ENCODE peak calls at places on chromosome 1, in six cellular contexts. One of them, this sample, is unnamed.

GRCh38 chr1:204419064-204419403 is 7.4 kb upstream of the PPP1R15B start:
- DNase-seq in fibroblast of pulmonary artery: no peak
- DNase-seq in transverse colon: no peak
- DNase-seq in neural progenitor cell: no peak
- DNase-seq in fibroblast of lung: no peak
- DNase-seq in AG10803: peak; percentile 68
- DNase-seq in this sample: no peak

GRCh38 chr1:5748286-5749225 is 243.7 kb downstream of the NPHP4 start:
- DNase-seq in fibroblast of pulmonary artery: no peak
- DNase-seq in transverse colon: no peak
- DNase-seq in neural progenitor cell: no peak
- DNase-seq in fibroblast of lung: no peak
- DNase-seq in AG10803: no peak
- DNase-seq in this sample: no peak

GRCh38 chr1:203306970-203307541 is 1.7 kb downstream of the BTG2 start:
- DNase-seq in fibroblast of pulmonary artery: no peak
- DNase-seq in transverse colon: peak; percentile 64
- DNase-seq in neural progenitor cell: peak; percentile 26
- DNase-seq in fibroblast of lung: no peak
- DNase-seq in AG10803: no peak
- DNase-seq in this sample: no peak

GRCh38 chr1:163131981-163132380 is 62.8 kb downstream of the RGS4 start:
- DNase-seq in fibroblast of pulmonary artery: no peak
- DNase-seq in transverse colon: no peak
- DNase-seq in neural progenitor cell: no peak
- DNase-seq in fibroblast of lung: no peak
- DNase-seq in AG10803: no peak
- DNase-seq in this sample: no peak

GRCh38 chr1:221237587-221237986 is 358.3 kb downstream of the HLX start:
- DNase-seq in fibroblast of pulmonary artery: no peak
- DNase-seq in transverse colon: no peak
- DNase-seq in neural progenitor cell: no peak
- DNase-seq in fibroblast of lung: no peak
- DNase-seq in AG10803: no peak
- DNase-seq in this sample: no peak

GRCh38 chr1:115474166-115474565 is 136.1 kb upstream of the NGF start:
- DNase-seq in fibroblast of pulmonary artery: no peak
- DNase-seq in transverse colon: no peak
- DNase-seq in neural progenitor cell: no peak
- DNase-seq in fibroblast of lung: no peak
- DNase-seq in AG10803: no peak
- DNase-seq in this sample: no peak

GRCh38 chr1:145751491-145752021 is 32.3 kb downstream of the CD160 start:
- DNase-seq in fibroblast of pulmonary artery: peak; percentile 83
- DNase-seq in transverse colon: no peak
- DNase-seq in neural progenitor cell: no peak
- DNase-seq in fibroblast of lung: peak; percentile 78
- DNase-seq in AG10803: peak; percentile 99
- DNase-seq in this sample: peak; percentile 84

GRCh38 chr1:11704691-11705475 is 13.4 kb downstream of the DRAXIN start:
- DNase-seq in fibroblast of pulmonary artery: no peak
- DNase-seq in transverse colon: no peak
- DNase-seq in neural progenitor cell: no peak
- DNase-seq in fibroblast of lung: no peak
- DNase-seq in AG10803: no peak
- DNase-seq in this sample: no peak

GRCh38 chr1:56097713-56098112 is 481.6 kb downstream of the PLPP3 start:
- DNase-seq in fibroblast of pulmonary artery: peak; percentile 31
- DNase-seq in transverse colon: no peak
- DNase-seq in neural progenitor cell: no peak
- DNase-seq in fibroblast of lung: no peak
- DNase-seq in AG10803: peak; percentile 49
- DNase-seq in this sample: peak; percentile 19

GRCh38 chr1:230629511-230629910 is 12.8 kb upstream of the COG2 start:
- DNase-seq in fibroblast of pulmonary artery: no peak
- DNase-seq in transverse colon: no peak
- DNase-seq in neural progenitor cell: no peak
- DNase-seq in fibroblast of lung: no peak
- DNase-seq in AG10803: no peak
- DNase-seq in this sample: peak; percentile 50

GRCh38 chr1:164033782-164034181 is 525.2 kb upstream of the PBX1 start:
- DNase-seq in fibroblast of pulmonary artery: no peak
- DNase-seq in transverse colon: no peak
- DNase-seq in neural progenitor cell: no peak
- DNase-seq in fibroblast of lung: no peak
- DNase-seq in AG10803: no peak
- DNase-seq in this sample: no peak

GRCh38 chr1:209787551-209787950 is 3.2 kb upstream of the C1orf74 start:
- DNase-seq in fibroblast of pulmonary artery: peak; percentile 33
- DNase-seq in transverse colon: peak; percentile 54
- DNase-seq in neural progenitor cell: no peak
- DNase-seq in fibroblast of lung: no peak
- DNase-seq in AG10803: peak; percentile 28
- DNase-seq in this sample: no peak

GRCh38 chr1:167489581-167490340 is 28.6 kb downstream of the CD247 start:
- DNase-seq in fibroblast of pulmonary artery: no peak
- DNase-seq in transverse colon: no peak
- DNase-seq in neural progenitor cell: peak; percentile 94
- DNase-seq in fibroblast of lung: no peak
- DNase-seq in AG10803: no peak
- DNase-seq in this sample: no peak

GRCh38 chr1:243313635-243314536 is 58.0 kb downstream of the SDCCAG8 start:
- DNase-seq in fibroblast of pulmonary artery: no peak
- DNase-seq in transverse colon: no peak
- DNase-seq in neural progenitor cell: no peak
- DNase-seq in fibroblast of lung: no peak
- DNase-seq in AG10803: no peak
- DNase-seq in this sample: no peak

GRCh38 chr1:9671377-9672140 is 20.0 kb downstream of the PIK3CD start:
- DNase-seq in fibroblast of pulmonary artery: no peak
- DNase-seq in transverse colon: no peak
- DNase-seq in neural progenitor cell: no peak
- DNase-seq in fibroblast of lung: no peak
- DNase-seq in AG10803: peak; percentile 49
- DNase-seq in this sample: peak; percentile 84

GRCh38 chr1:207404849-207405525 is 49.1 kb upstream of the CR2 start:
- DNase-seq in fibroblast of pulmonary artery: peak; percentile 86
- DNase-seq in transverse colon: no peak
- DNase-seq in neural progenitor cell: peak; percentile 70
- DNase-seq in fibroblast of lung: peak; percentile 85
- DNase-seq in AG10803: peak; percentile 79
- DNase-seq in this sample: peak; percentile 88

GRCh38 chr1:231040019-231040799 is at the start of gene FAM89A:
- DNase-seq in fibroblast of pulmonary artery: peak; percentile 36
- DNase-seq in transverse colon: peak; percentile 72
- DNase-seq in neural progenitor cell: peak; percentile 70
- DNase-seq in fibroblast of lung: peak; percentile 28
- DNase-seq in AG10803: peak; percentile 18
- DNase-seq in this sample: no peak

GRCh38 chr1:40594187-40594531 is 62.7 kb downstream of the ZNF684 start:
- DNase-seq in fibroblast of pulmonary artery: no peak
- DNase-seq in transverse colon: no peak
- DNase-seq in neural progenitor cell: no peak
- DNase-seq in fibroblast of lung: no peak
- DNase-seq in AG10803: no peak
- DNase-seq in this sample: no peak

GRCh38 chr1:175804556-175804955 is 61.2 kb upstream of the TNR start:
- DNase-seq in fibroblast of pulmonary artery: no peak
- DNase-seq in transverse colon: no peak
- DNase-seq in neural progenitor cell: no peak
- DNase-seq in fibroblast of lung: no peak
- DNase-seq in AG10803: peak; percentile 23
- DNase-seq in this sample: no peak

GRCh38 chr1:193649587-193649986 is 463.2 kb upstream of the B3GALT2 start:
- DNase-seq in fibroblast of pulmonary artery: no peak
- DNase-seq in transverse colon: no peak
- DNase-seq in neural progenitor cell: no peak
- DNase-seq in fibroblast of lung: no peak
- DNase-seq in AG10803: no peak
- DNase-seq in this sample: no peak

GRCh38 chr1:30684881-30685795 is 38.2 kb downstream of the MATN1 start:
- DNase-seq in fibroblast of pulmonary artery: no peak
- DNase-seq in transverse colon: peak; percentile 78
- DNase-seq in neural progenitor cell: peak; percentile 99
- DNase-seq in fibroblast of lung: no peak
- DNase-seq in AG10803: no peak
- DNase-seq in this sample: no peak

GRCh38 chr1:204672482-204673216 is 12.9 kb downstream of the LRRN2 start:
- DNase-seq in fibroblast of pulmonary artery: no peak
- DNase-seq in transverse colon: no peak
- DNase-seq in neural progenitor cell: no peak
- DNase-seq in fibroblast of lung: no peak
- DNase-seq in AG10803: no peak
- DNase-seq in this sample: no peak

GRCh38 chr1:159040893-159041724 is 31.4 kb downstream of the IFI16 start:
- DNase-seq in fibroblast of pulmonary artery: no peak
- DNase-seq in transverse colon: no peak
- DNase-seq in neural progenitor cell: no peak
- DNase-seq in fibroblast of lung: no peak
- DNase-seq in AG10803: no peak
- DNase-seq in this sample: no peak
- H3K4me3 ChIP-seq in fibroblast of pulmonary artery: no peak overlapping the region
- H3K4me3 ChIP-seq in transverse colon: no peak overlapping the region
- H3K4me3 ChIP-seq in neural progenitor cell: no peak overlapping the region
- H3K4me3 ChIP-seq in fibroblast of lung: no peak overlapping the region
- H3K4me3 ChIP-seq in AG10803: no peak overlapping the region
- H3K4me3 ChIP-seq in this sample: no peak overlapping the region

DNA sequence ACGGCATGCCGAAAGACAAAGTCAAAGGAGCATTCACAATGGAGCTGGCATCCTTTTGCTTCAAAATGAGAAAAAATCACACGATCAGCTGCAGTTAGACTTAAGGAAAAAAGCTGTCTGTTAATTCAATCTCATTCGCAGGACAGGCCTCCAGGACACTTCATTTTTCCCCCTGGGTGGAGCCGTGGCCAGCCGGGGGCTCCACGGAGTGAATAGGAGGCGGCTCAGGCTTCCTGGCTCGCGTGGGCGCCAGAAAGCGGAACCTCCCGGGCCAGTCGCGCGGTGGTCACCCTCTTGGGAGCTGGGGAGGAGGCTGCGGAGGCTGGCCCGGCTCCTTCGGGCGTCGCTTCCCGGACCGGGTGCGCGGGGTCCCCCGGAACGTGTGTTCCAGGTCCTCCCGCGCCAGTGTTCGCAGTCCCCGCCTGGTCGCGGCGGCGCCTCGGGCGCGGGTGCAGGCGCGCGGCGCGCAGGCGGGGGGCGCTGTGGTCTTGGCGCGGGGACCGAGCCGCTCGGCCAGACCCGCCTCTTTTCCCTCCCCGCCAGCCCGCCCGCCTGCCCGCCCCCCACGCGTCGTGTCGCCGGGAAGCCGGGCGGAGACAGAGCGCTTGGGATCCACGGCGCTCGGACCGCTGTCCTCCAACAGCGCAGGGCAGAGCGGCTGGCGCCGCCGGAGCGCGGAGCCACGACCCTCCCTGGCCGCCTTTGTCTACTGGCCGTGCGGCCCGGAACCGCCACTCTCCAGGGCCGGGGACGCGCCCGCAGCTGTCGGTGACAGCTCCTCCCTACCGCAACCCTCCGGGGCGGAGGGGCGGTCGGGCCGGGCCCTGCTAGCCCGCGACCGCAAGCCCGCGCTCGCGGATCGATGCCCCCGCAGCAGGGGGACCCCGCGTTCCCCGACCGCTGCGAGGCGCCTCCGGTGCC is at the start of gene RHOU:
- DNase-seq in fibroblast of pulmonary artery: peak; percentile 72
- DNase-seq in transverse colon: peak; percentile 80
- DNase-seq in neural progenitor cell: peak; percentile 88
- DNase-seq in fibroblast of lung: peak; percentile 53
- DNase-seq in AG10803: peak; percentile 50
- DNase-seq in this sample: peak; percentile 57
- TF ChIP-seq CTCF in fibroblast of pulmonary artery: peak; percentile 21
- TF ChIP-seq CTCF in transverse colon: peak; percentile 71
- TF ChIP-seq CTCF in neural progenitor cell: peak; percentile 65
- TF ChIP-seq CTCF in fibroblast of lung: peak; percentile 23
- TF ChIP-seq CTCF in AG10803: peak; percentile 33
- TF ChIP-seq CTCF in this sample: peak; percentile 42

GRCh38 chr1:8406011-8406410 is 88.1 kb downstream of the SLC45A1 start:
- DNase-seq in fibroblast of pulmonary artery: no peak
- DNase-seq in transverse colon: no peak
- DNase-seq in neural progenitor cell: no peak
- DNase-seq in fibroblast of lung: no peak
- DNase-seq in AG10803: no peak
- DNase-seq in this sample: no peak

GRCh38 chr1:8406946-8407345 is 89.0 kb downstream of the SLC45A1 start:
- DNase-seq in fibroblast of pulmonary artery: peak; percentile 44
- DNase-seq in transverse colon: no peak
- DNase-seq in neural progenitor cell: no peak
- DNase-seq in fibroblast of lung: peak; percentile 69
- DNase-seq in AG10803: peak; percentile 68
- DNase-seq in this sample: no peak

GRCh38 chr1:8408151-8408839 is 90.4 kb downstream of the SLC45A1 start:
- DNase-seq in fibroblast of pulmonary artery: peak; percentile 91
- DNase-seq in transverse colon: peak; percentile 82
- DNase-seq in neural progenitor cell: peak; percentile 35
- DNase-seq in fibroblast of lung: peak; percentile 96
- DNase-seq in AG10803: peak; percentile 90
- DNase-seq in this sample: peak; percentile 91

GRCh38 chr1:8409107-8409506 is 91.2 kb downstream of the SLC45A1 start:
- DNase-seq in fibroblast of pulmonary artery: peak; percentile 78
- DNase-seq in transverse colon: peak; percentile 30
- DNase-seq in neural progenitor cell: peak; percentile 48
- DNase-seq in fibroblast of lung: peak; percentile 85
- DNase-seq in AG10803: peak; percentile 74
- DNase-seq in this sample: peak; percentile 83

GRCh38 chr1:8407652-8408051 is 89.7 kb downstream of the SLC45A1 start:
- DNase-seq in fibroblast of pulmonary artery: no peak
- DNase-seq in transverse colon: no peak
- DNase-seq in neural progenitor cell: no peak
- DNase-seq in fibroblast of lung: no peak
- DNase-seq in AG10803: no peak
- DNase-seq in this sample: no peak
- H3K4me3 ChIP-seq in fibroblast of pulmonary artery: no peak overlapping the region
- H3K4me3 ChIP-seq in transverse colon: no peak overlapping the region
- H3K4me3 ChIP-seq in neural progenitor cell: no peak overlapping the region
- H3K4me3 ChIP-seq in fibroblast of lung: peak overlapping the region; percentile 25
- H3K4me3 ChIP-seq in AG10803: no peak overlapping the region
- H3K4me3 ChIP-seq in this sample: no peak overlapping the region

GRCh38 chr1:202093856-202094255 is 28.9 kb upstream of the GPR37L1 start:
- DNase-seq in fibroblast of pulmonary artery: no peak
- DNase-seq in transverse colon: no peak
- DNase-seq in neural progenitor cell: no peak
- DNase-seq in fibroblast of lung: no peak
- DNase-seq in AG10803: no peak
- DNase-seq in this sample: no peak

GRCh38 chr1:202088216-202088615 is 34.5 kb upstream of the GPR37L1 start:
- DNase-seq in fibroblast of pulmonary artery: no peak
- DNase-seq in transverse colon: peak; percentile 28
- DNase-seq in neural progenitor cell: no peak
- DNase-seq in fibroblast of lung: no peak
- DNase-seq in AG10803: no peak
- DNase-seq in this sample: no peak

GRCh38 chr1:202085682-202086373 is 36.9 kb upstream of the GPR37L1 start:
- DNase-seq in fibroblast of pulmonary artery: peak; percentile 21
- DNase-seq in transverse colon: peak; percentile 40
- DNase-seq in neural progenitor cell: peak; percentile 43
- DNase-seq in fibroblast of lung: peak; percentile 10
- DNase-seq in AG10803: no peak
- DNase-seq in this sample: peak; percentile 14

GRCh38 chr1:202086579-202087350 is 36.0 kb upstream of the GPR37L1 start:
- DNase-seq in fibroblast of pulmonary artery: no peak
- DNase-seq in transverse colon: peak; percentile 83
- DNase-seq in neural progenitor cell: no peak
- DNase-seq in fibroblast of lung: no peak
- DNase-seq in AG10803: no peak
- DNase-seq in this sample: no peak

GRCh38 chr1:202090994-202091393 is 31.7 kb upstream of the GPR37L1 start:
- DNase-seq in fibroblast of pulmonary artery: no peak
- DNase-seq in transverse colon: no peak
- DNase-seq in neural progenitor cell: no peak
- DNase-seq in fibroblast of lung: no peak
- DNase-seq in AG10803: no peak
- DNase-seq in this sample: no peak
- TF ChIP-seq CTCF in fibroblast of pulmonary artery: no peak
- TF ChIP-seq CTCF in transverse colon: no peak
- TF ChIP-seq CTCF in neural progenitor cell: no peak
- TF ChIP-seq CTCF in fibroblast of lung: no peak
- TF ChIP-seq CTCF in AG10803: no peak
- TF ChIP-seq CTCF in this sample: peak; percentile 6